ENCODE peak calls at places on chromosomes 1 and 21, in four cellular contexts. E is H1, F is HepG2, N is GM12878. Z is an unnamed sample. For H3K4me1 and H3K9me3, the result is how much of the 10 kb centered on the place peaks cover.

GRCh38 chr21:42833859-42834729 is 45.2 kb downstream of the WDR4 start:
- DNase-seq in E (peak), F (no peak), N (no peak), Z (no peak)

GRCh38 chr1:21232044-21232443 is 55.3 kb upstream of the EIF4G3 start:
- DNase-seq in E (peak), F (peak), N (no peak), Z (peak)

GRCh38 chr1:109312978-109313775 is 6.4 kb upstream of the MYBPHL start:
- DNase-seq in E (no peak), F (no peak), N (no peak), Z (no peak)

GRCh38 chr1:36763771-36764170 is 270.5 kb downstream of the GRIK3 start:
- DNase-seq in E (no peak), F (no peak), N (no peak), Z (no peak)

GRCh38 chr1:84877592-84877991 is 15.4 kb downstream of the LPAR3 start:
- DNase-seq in E (no peak), F (no peak), N (no peak), Z (no peak)

GRCh38 chr1:8040586-8040985 is 14.5 kb upstream of the ERRFI1 start:
- DNase-seq in E (no peak), F (peak), N (no peak), Z (no peak)

GRCh38 chr1:208179303-208179702 is 64.9 kb downstream of the PLXNA2 start:
- DNase-seq in E (no peak), F (no peak), N (no peak), Z (no peak)

GRCh38 chr1:8351693-8352470 is 34.0 kb downstream of the SLC45A1 start:
- DNase-seq in E (peak), F (peak), N (no peak), Z (no peak)

GRCh38 chr1:90946630-90947029 is 75.2 kb downstream of the ZNF644 start:
- DNase-seq in E (no peak), F (no peak), N (no peak), Z (no peak)

GRCh38 chr1:226674892-226675719 is 64.0 kb downstream of the ITPKB start:
- DNase-seq in E (no peak), F (no peak), N (peak), Z (no peak)

GRCh38 chr1:60995093-60995492 is 87.3 kb upstream of the NFIA start:
- DNase-seq in E (no peak), F (no peak), N (no peak), Z (no peak)
- H3K4me1 ChIP-seq in E (under half), F (under half), N (under half), Z (under half)

DNA sequence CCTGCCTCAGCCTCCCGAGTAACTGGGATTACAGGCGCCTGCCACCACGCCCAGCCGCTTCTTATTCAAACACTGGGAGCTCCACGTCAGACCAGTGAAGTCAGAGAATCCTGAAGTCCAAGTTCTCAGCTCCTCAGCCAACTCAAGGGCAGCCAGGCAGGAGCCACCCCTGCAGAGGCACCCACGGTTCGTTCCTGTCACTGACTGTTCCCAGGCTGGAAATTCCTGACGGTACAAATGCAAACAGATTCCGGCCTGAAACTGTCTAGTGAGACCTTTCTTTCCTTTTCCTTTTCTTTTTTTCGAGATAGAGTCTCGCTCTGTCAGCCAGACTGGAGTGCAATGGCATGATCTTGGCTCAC is 11.7 kb downstream of the SLC35E2B start:
- DNase-seq in E (no peak), F (peak), N (no peak), Z (no peak)
- TF ChIP-seq SUZ12 in E (no peak), F (no peak), N (no peak), Z (no peak)

GRCh38 chr1:248783367-248783766 is 27.8 kb upstream of the LYPD8 start:
- DNase-seq in E (no peak), F (no peak), N (no peak), Z (no peak)
- H3K9me3 ChIP-seq in E (half or more), F (under half), N (under half), Z (under half)

DNA sequence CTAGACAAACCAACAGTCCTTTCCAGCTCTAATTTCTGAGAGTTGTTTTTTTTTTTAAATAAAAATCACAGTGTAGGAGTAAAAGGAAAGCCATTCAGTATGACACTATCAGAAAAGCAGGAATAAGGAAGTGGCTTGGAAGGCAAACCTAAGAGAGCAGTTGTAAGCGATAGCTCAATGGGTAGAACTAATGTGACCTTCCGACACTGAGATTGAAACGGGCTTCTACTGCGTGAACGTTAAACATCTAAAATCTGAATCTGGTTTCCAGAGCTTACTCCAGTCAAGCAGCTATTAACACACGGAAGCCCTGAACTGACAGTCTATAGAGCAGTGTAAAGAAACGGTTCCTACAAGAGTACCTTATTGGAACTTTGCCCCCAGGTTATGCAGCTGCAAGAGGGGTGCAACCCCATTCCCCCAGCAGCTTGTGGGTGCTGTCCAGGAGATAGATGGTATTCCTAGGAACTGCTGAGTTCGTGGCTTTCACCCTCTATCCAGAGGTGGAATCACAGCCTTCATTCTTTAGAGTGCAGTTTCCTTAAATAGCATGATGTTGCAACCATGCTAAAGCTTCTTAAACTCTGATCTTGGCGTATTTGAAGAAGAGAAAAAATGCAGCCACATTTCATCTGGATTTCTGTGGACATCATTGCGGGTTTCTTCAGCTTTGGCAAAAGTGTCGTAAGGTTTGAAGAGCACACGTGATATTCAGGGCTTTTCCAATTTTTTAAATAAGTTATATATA is 3.3 kb upstream of the IRF2BP2 start:
- DNase-seq in E (no peak), F (peak), N (no peak), Z (no peak)
- H3K4me1 ChIP-seq in E (under half), F (half or more), N (under half), Z (under half)

GRCh38 chr21:43892984-43893535 is 28.0 kb downstream of the AGPAT3 start:
- DNase-seq in E (no peak), F (no peak), N (peak), Z (no peak)
- TF ChIP-seq SUZ12 in E (no peak), F (no peak), N (no peak), Z (no peak)

DNA sequence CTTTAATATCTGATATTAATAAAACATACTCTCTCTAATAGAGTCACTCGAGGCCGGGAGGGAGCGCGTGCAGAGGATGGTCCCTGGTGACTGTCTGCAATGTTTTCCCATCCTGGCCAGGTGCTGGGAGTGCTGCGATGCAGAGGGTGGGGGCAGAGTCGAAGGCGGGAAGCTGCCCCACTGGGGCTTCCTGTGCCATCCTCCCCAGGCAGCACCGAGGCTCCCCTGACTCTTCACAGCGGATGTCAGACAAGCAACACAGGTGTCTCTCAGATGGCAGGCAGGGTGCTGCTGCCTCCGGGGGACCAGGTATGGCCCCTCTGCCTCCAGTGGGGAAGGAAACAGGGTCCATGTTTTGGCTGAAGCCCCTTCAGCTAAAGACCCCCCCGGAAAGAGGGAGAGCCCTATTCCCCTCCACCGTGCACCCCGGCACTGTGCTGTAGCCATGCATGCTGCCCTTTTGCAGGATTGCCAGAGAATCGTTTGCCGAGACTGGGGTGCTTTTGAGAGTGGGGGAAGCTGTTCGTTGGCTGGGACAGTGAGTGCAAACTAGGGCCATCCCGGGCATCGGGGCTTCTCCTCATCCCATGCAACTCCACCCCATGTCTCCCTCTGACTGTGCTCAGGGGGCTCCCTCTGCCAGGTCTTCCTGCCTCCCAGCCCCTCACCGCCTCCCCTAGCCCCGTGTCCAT is 32.1 kb upstream of the TTC34 start:
- DNase-seq in E (no peak), F (no peak), N (no peak), Z (no peak)
- H3K9me3 ChIP-seq in E (half or more), F (under half), N (under half), Z (under half)

GRCh38 chr1:222912730-222913129 is 97.9 kb downstream of the DISP1 start:
- DNase-seq in E (no peak), F (no peak), N (no peak), Z (no peak)
- H3K4me1 ChIP-seq in E (under half), F (under half), N (under half), Z (under half)